ENCODE peak calls at places on chromosomes 1 and 21, in four cellular contexts. N is SK-N-SH, F is right lobe of liver, R is B cell. I is an unnamed sample.

GRCh38 chr1:231369282-231369681 is 31.2 kb downstream of the SPRTN start:
- DNase-seq in N (no peak), R (no peak), F (no peak), I (no peak)

GRCh38 chr1:16138772-16139221 is 17.1 kb downstream of the EPHA2 start:
- DNase-seq in R (no peak), N (no peak), F (no peak), I (no peak)

GRCh38 chr1:113871597-113872113 is at the start of gene PTPN22:
- DNase-seq in R (peak), F (peak), N (no peak), I (no peak)

GRCh38 chr1:18495635-18496034 is 14.9 kb downstream of the KLHDC7A start:
- DNase-seq in N (no peak), F (no peak), R (no peak), I (no peak)

GRCh38 chr1:203645996-203646395 is 19.4 kb downstream of the ATP2B4 start:
- DNase-seq in N (no peak), R (no peak), F (no peak), I (no peak)

GRCh38 chr1:38785285-38786039 is 74.1 kb downstream of the RRAGC start:
- DNase-seq in R (no peak), F (no peak), N (no peak), I (no peak)

GRCh38 chr1:18343646-18344045 is 137.1 kb upstream of the KLHDC7A start:
- DNase-seq in R (no peak), N (no peak), F (no peak), I (peak)

GRCh38 chr21:46215436-46216131 is 13.0 kb downstream of the LSS start:
- DNase-seq in F (no peak), R (no peak), N (no peak), I (no peak)

GRCh38 chr21:34986561-34987533 is 62.3 kb downstream of the RUNX1 start:
- DNase-seq in N (no peak), F (no peak), R (peak), I (no peak)

GRCh38 chr21:39003982-39004775 is 179.1 kb downstream of the PSMG1 start:
- DNase-seq in N (no peak), F (no peak), R (no peak), I (no peak)

GRCh38 chr1:94866178-94866822 is 46.1 kb downstream of the SLC44A3 start:
- DNase-seq in R (no peak), N (no peak), F (no peak), I (no peak)

GRCh38 chr1:199545780-199546179 is 481.7 kb upstream of the NR5A2 start:
- DNase-seq in N (no peak), F (no peak), R (no peak), I (no peak)

GRCh38 chr1:42971848-42972291 is 13.2 kb upstream of the SLC2A1 start:
- DNase-seq in F (no peak), R (no peak), N (no peak), I (peak)

GRCh38 chr1:217333939-217334338 is 297.0 kb downstream of the GPATCH2 start:
- DNase-seq in N (peak), F (no peak), R (no peak), I (peak)

GRCh38 chr1:26190373-26190987 is at the start of gene CATSPER4:
- DNase-seq in N (no peak), F (no peak), R (no peak), I (peak)

GRCh38 chr1:91696321-91696720 is 189.6 kb downstream of the TGFBR3 start:
- DNase-seq in R (no peak), N (no peak), F (no peak), I (no peak)

GRCh38 chr1:31335007-31335406 is 37.9 kb downstream of the FABP3 start:
- DNase-seq in R (no peak), F (no peak), N (peak), I (no peak)

GRCh38 chr1:9302745-9303524 is 10.2 kb downstream of the SPSB1 start:
- DNase-seq in F (no peak), N (no peak), R (peak), I (no peak)

GRCh38 chr1:97834903-97835302 is 85.9 kb downstream of the DPYD start:
- DNase-seq in N (no peak), F (no peak), R (no peak), I (no peak)

DNA sequence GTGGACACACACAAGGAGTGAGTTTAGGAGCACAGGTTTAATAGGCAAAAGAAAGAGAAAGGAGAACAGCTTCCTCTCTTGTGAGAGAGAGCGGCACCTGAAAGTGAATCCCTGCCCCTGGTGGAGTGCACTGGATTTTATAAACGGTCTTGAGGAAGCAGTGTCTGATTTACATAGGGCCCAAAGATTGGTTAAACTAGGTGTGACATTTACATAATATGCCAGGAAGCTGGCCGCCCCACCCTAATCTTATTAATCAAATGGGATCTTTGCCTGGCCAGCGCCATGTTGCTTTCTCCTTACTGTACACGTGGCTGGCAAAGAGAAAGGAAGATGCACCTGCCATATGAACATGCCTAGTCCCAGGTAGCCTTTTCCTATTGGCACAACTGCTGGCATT is 38.7 kb downstream of the CFH start:
- DNase-seq in N (no peak), R (no peak), F (no peak), I (no peak)
- TF ChIP-seq CTCF in N (no peak), R (no peak), F (no peak), I (no peak)

DNA sequence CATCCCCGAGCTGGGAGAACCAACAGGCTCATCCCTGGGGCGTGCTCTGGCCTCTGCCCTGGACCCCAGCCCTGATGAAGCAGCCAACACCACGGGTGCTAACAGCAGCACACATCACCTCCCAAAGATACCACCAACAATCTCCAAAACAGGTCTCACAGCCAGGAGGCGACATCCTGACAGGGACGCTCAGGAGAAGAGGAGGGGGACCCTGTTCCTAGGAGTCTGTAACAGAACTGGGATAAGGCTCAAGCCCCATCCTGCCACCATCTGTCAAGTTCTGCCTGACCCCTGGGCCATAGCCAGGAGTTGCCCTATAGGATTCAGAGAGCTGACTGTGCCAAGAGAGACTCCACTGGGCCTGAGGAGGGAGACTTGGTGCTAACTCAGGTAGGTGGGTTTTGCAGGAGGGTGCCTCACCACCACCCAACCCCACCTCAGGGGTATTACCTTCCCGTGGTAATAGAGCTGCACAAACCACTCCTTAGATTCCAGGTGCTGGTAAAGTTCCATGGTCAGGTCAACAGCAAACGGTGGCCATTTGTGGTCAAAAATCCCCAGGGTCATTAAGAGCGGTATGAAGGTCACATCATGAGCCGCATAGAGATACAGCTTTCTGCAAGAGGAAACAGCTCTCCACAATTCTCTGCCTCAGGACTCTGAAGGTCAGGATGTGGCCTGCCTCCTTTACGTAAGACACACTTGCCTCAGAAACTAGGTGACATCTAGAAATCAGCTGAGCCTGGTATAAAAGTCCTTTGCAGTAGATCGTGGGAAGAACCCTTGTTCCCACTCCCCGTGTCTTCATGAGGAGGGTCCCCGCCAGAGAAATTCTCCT is 22.3 kb downstream of the ACP6 start:
- DNase-seq in N (no peak), F (no peak), R (no peak), I (no peak)
- TF ChIP-seq CTCF in N (no peak), F (no peak), R (no peak), I (no peak)

GRCh38 chr1:182599339-182599738 is 4.8 kb downstream of the RGS16 start:
- DNase-seq in F (no peak), N (peak), R (no peak), I (no peak)
- TF ChIP-seq CTCF in F (peak), N (peak), R (peak), I (peak)

GRCh38 chr1:168235937-168236336 is 10.1 kb downstream of the SFT2D2 start:
- DNase-seq in F (no peak), N (no peak), R (no peak), I (no peak)

GRCh38 chr1:168234846-168235547 is 9.2 kb downstream of the SFT2D2 start:
- DNase-seq in F (no peak), N (peak), R (peak), I (peak)

GRCh38 chr1:168236836-168237611 is 11.2 kb downstream of the SFT2D2 start:
- DNase-seq in N (no peak), F (no peak), R (no peak), I (no peak)

GRCh38 chr1:168230709-168231108 is 4.9 kb downstream of the SFT2D2 start:
- DNase-seq in R (no peak), N (no peak), F (no peak), I (no peak)

GRCh38 chr1:168235548-168235885 is 9.7 kb downstream of the SFT2D2 start:
- DNase-seq in R (no peak), F (no peak), N (no peak), I (no peak)
- TF ChIP-seq CTCF in R (peak), F (no peak), N (no peak), I (peak)

GRCh38 chr1:182246783-182247182 is 144.8 kb downstream of the GLUL start:
- DNase-seq in R (no peak), N (no peak), F (peak), I (no peak)

GRCh38 chr1:182244451-182244850 is 147.1 kb downstream of the GLUL start:
- DNase-seq in N (no peak), R (no peak), F (no peak), I (no peak)

GRCh38 chr1:182240085-182240484 is 151.5 kb downstream of the GLUL start:
- DNase-seq in N (no peak), F (no peak), R (no peak), I (no peak)

GRCh38 chr1:182245040-182245439 is 146.6 kb downstream of the GLUL start:
- DNase-seq in N (no peak), F (no peak), R (no peak), I (no peak)

GRCh38 chr1:182242641-182243040 is 148.9 kb downstream of the GLUL start:
- DNase-seq in F (no peak), R (no peak), N (no peak), I (no peak)
- TF ChIP-seq CTCF in F (no peak), R (no peak), N (no peak), I (no peak)

GRCh38 chr1:182520746-182521145 is 68.3 kb downstream of the RNASEL start:
- DNase-seq in R (no peak), N (no peak), F (no peak), I (no peak)
- TF ChIP-seq CTCF in R (no peak), N (no peak), F (no peak), I (no peak)

GRCh38 chr1:40722622-40723021 is 31.1 kb downstream of the NFYC start:
- DNase-seq in N (no peak), R (no peak), F (no peak), I (no peak)
- TF ChIP-seq CTCF in N (no peak), R (peak), F (peak), I (no peak)

GRCh38 chr1:23019094-23019850 is at the start of gene KDM1A:
- DNase-seq in R (peak), F (peak), N (peak), I (peak)
- TF ChIP-seq CTCF in R (no peak), F (peak), N (peak), I (no peak)

DNA sequence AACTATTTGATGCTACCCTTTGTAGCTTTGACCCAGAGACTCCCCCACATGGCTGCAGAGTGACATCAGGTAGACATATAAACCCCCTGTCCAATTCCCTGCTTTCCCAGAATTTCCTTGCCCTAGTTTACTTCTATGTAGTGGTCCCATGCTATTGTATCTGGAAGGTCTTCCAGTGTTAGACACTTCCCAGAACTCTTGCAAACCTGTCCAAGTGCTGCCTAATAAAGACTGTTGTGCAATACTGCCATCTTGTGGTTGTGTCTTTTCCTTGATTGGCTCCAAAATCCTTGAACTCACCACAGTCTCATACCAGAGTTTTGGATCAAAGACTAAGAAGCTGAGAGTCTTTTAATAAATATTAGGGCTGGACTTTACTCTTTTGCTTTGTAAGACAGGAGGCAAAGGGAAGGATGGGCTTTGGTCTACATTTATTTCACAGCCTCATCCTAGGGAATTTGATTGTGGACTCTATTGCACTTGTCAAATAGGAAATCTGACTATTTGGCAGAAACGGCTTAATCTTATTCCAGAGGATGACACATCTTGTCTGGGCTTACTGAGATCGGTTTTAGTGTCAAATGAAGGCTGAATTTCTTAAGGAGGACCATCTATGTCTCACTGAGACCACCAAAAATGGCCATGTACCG is 169.9 kb downstream of the LRRC7 start:
- DNase-seq in R (peak), N (peak), F (no peak), I (no peak)
- TF ChIP-seq CTCF in R (peak), N (peak), F (peak), I (peak)

I was measured in glutamatergic neuron.